ENCODE peak calls at places on chromosomes 6 and 20, in five cellular contexts. Q is heart left ventricle, U is ELR, P is cardiac fibroblast, Y is body of pancreas. N is an unnamed sample.

GRCh38 chr6:14716499-14717146 is 529.2 kb upstream of the JARID2 start:
- DNase-seq in P (no peak), U (no peak), Y (no peak), Q (no peak), N (no peak)

GRCh38 chr6:139514819-139515218 is 140.4 kb upstream of the CITED2 start:
- DNase-seq in Q (no peak), P (no peak), Y (no peak), U (no peak), N (no peak)

GRCh38 chr20:32483351-32484220 is 101.5 kb downstream of the NOL4L start:
- DNase-seq in P (peak; percentile 76), Y (peak; percentile 83), Q (peak; percentile 71), U (peak; percentile 89), N (peak; percentile 95)

GRCh38 chr6:16635810-16636602 is 125.3 kb downstream of the ATXN1 start:
- DNase-seq in P (peak; percentile 55), Q (no peak), Y (peak; percentile 16), U (peak; percentile 80), N (peak; percentile 30)

GRCh38 chr6:41636803-41637178 is 1.5 kb upstream of the MDFI start:
- DNase-seq in P (peak; percentile 36), U (peak; percentile 56), Q (peak; percentile 31), Y (peak; percentile 61), N (peak; percentile 65)

GRCh38 chr6:166418691-166419143 is 36.0 kb upstream of the MPC1 start:
- DNase-seq in U (no peak), P (no peak), Y (no peak), Q (no peak), N (no peak)

GRCh38 chr20:535958-536357 is 7.6 kb downstream of the CSNK2A1 start:
- DNase-seq in P (peak; percentile 38), U (no peak), Y (peak; percentile 52), Q (no peak), N (peak; percentile 40)

GRCh38 chr20:53621482-53622246 is 28.0 kb upstream of the ZNF217 start:
- DNase-seq in U (peak; percentile 85), Y (peak; percentile 67), P (peak; percentile 96), Q (peak; percentile 62), N (peak; percentile 22)

GRCh38 chr6:15401769-15402250 is 155.9 kb downstream of the JARID2 start:
- DNase-seq in Q (no peak), Y (no peak), U (no peak), P (peak; percentile 32), N (no peak)

GRCh38 chr20:62602550-62602949 is 39.8 kb upstream of the SLCO4A1 start:
- DNase-seq in Y (peak; percentile 55), P (no peak), Q (peak; percentile 48), U (no peak), N (no peak)

GRCh38 chr20:32111763-32112162 is 2.2 kb downstream of the TM9SF4 start:
- DNase-seq in P (no peak), U (no peak), Y (peak; percentile 22), Q (no peak), N (no peak)